ENCODE peak calls at places on chromosomes 1 and 21, in four cellular contexts. S is ELR, M is OCI-LY7, J is GM12865. F is an unnamed sample.

GRCh38 chr1:210726621-210727020 is 397.9 kb downstream of the HHAT start:
- DNase-seq in S (peak), M (peak), J (peak), F (no peak)

GRCh38 chr21:34113842-34114241 is 40.5 kb downstream of the MRPS6 start:
- DNase-seq in S (no peak), M (no peak), J (no peak), F (no peak)

GRCh38 chr1:68010094-68010493 is 40.3 kb downstream of the DIRAS3 start:
- DNase-seq in S (peak), M (no peak), J (no peak), F (peak)

GRCh38 chr1:181583598-181583997 is 100.3 kb downstream of the CACNA1E start:
- DNase-seq in S (no peak), M (no peak), J (no peak), F (no peak)

GRCh38 chr1:197776348-197777082 is 1.2 kb upstream of the DENND1B start:
- DNase-seq in S (peak), M (peak), J (peak), F (peak)

GRCh38 chr1:119779869-119780356 is 11.2 kb upstream of the HMGCS2 start:
- DNase-seq in S (peak), M (no peak), J (no peak), F (peak)

GRCh38 chr1:87644033-87644432 is 315.4 kb downstream of the LMO4 start:
- DNase-seq in S (no peak), M (no peak), J (no peak), F (peak)

GRCh38 chr1:9126511-9126910 is 2.4 kb downstream of the GPR157 start:
- DNase-seq in S (no peak), M (no peak), J (no peak), F (no peak)

GRCh38 chr1:187262731-187263130 is 434.0 kb downstream of the PLA2G4A start:
- DNase-seq in S (no peak), M (no peak), J (no peak), F (no peak)

GRCh38 chr1:182446033-182446669 is 3.8 kb upstream of the RGSL1 start:
- DNase-seq in S (peak), M (peak), J (peak), F (peak)

GRCh38 chr1:151823175-151823574 is 8.4 kb downstream of the RORC start:
- DNase-seq in S (no peak), M (no peak), J (no peak), F (no peak)

GRCh38 chr21:41280115-41280919 is 36.3 kb upstream of the FAM3B start:
- DNase-seq in S (no peak), M (no peak), J (no peak), F (peak)